ENCODE peak calls at places on chromosomes 3 and 15, in eight cellular contexts. C, H, I, F, E, P, B and Q are unnamed samples.

GRCh38 chr3:78868570-78868969 is 899.2 kb downstream of the ROBO1 start:
- DNase-seq in I (no peak), F (no peak), P (no peak), H (no peak), C (no peak), B (no peak), E (no peak), Q (no peak)

GRCh38 chr3:155064920-155065319 is 15.2 kb upstream of the MME start:
- DNase-seq in B (no peak), E (no peak), F (no peak), H (no peak), I (no peak), P (no peak), C (no peak), Q (no peak)

GRCh38 chr3:8318002-8318649 is 183.5 kb upstream of the LMCD1 start:
- DNase-seq in C (no peak), I (no peak), F (no peak), E (peak), P (no peak), B (no peak), H (peak), Q (peak)

GRCh38 chr3:99870712-99871111 is 53.0 kb downstream of the CMSS1 start:
- DNase-seq in I (no peak), E (no peak), C (no peak), H (no peak), F (no peak), P (no peak), B (no peak), Q (no peak)

GRCh38 chr3:25962255-25962654 is 172.4 kb downstream of the OXSM start:
- DNase-seq in F (peak), C (peak), I (no peak), H (peak), P (no peak), E (no peak), B (no peak), Q (peak)

GRCh38 chr15:89824607-89824867 is 9.9 kb upstream of the ANPEP start:
- DNase-seq in H (no peak), E (no peak), P (no peak), C (no peak), F (no peak), I (no peak), B (no peak), Q (no peak)

GRCh38 chr15:90913398-90913944 is 10.4 kb downstream of the MAN2A2 start:
- DNase-seq in P (no peak), E (no peak), H (no peak), I (no peak), B (no peak), F (no peak), C (no peak), Q (no peak)

GRCh38 chr3:127166501-127167065 is 26.3 kb upstream of the PRR23E start:
- DNase-seq in H (no peak), C (no peak), E (no peak), P (no peak), B (no peak), F (no peak), I (no peak), Q (no peak)

GRCh38 chr3:62201438-62202035 is 171.8 kb downstream of the FEZF2 start:
- DNase-seq in H (peak), F (peak), P (no peak), B (peak), C (no peak), I (no peak), E (no peak), Q (peak)

GRCh38 chr3:58487140-58487886 is 4.6 kb upstream of the KCTD6 start:
- DNase-seq in F (peak), C (no peak), B (no peak), I (peak), H (peak), P (no peak), E (peak), Q (peak)

GRCh38 chr15:90845201-90845949 is 23.0 kb upstream of the FURIN start:
- DNase-seq in P (no peak), H (peak), C (no peak), B (no peak), I (no peak), E (peak), F (peak), Q (peak)

GRCh38 chr3:17304969-17305368 is 420.2 kb downstream of the PLCL2 start:
- DNase-seq in B (no peak), C (no peak), H (no peak), E (no peak), I (no peak), F (no peak), P (no peak), Q (no peak)

GRCh38 chr3:138042043-138042442 is 32.1 kb downstream of the CLDN18 start:
- DNase-seq in I (no peak), B (no peak), H (peak), P (no peak), F (peak), E (peak), C (no peak), Q (peak)

GRCh38 chr3:47634996-47635395 is 56.3 kb upstream of the CSPG5 start:
- DNase-seq in E (no peak), H (no peak), P (no peak), C (no peak), F (peak), I (no peak), B (no peak), Q (no peak)

GRCh38 chr15:22224241-22224671 is 143.9 kb downstream of the OR4M2 start:
- DNase-seq in I (no peak), E (no peak), B (no peak), F (no peak), C (no peak), P (peak), H (no peak), Q (no peak)

GRCh38 chr3:514206-514605 is 317.6 kb downstream of the CHL1 start:
- DNase-seq in E (no peak), I (no peak), F (no peak), B (no peak), C (no peak), H (no peak), P (no peak), Q (no peak)

GRCh38 chr3:126130081-126130855 is 46.3 kb upstream of the SLC41A3 start:
- DNase-seq in P (peak), H (no peak), I (peak), E (no peak), B (no peak), F (no peak), C (no peak), Q (no peak)